ENCODE peak calls at places on chromosomes 11 and 22, in six cellular contexts. B is uterus, I is AG10803, C is AG09309, K is ascending aorta, G is Caco-2. P is an unnamed sample.
A peak's percentile ranks its signal among the peaks of the same experiment; 100 is the strongest.

GRCh38 chr11:38667359-38667758 is 2069.3 kb upstream of the RAG2 start:
- DNase-seq in B (no peak), I (no peak), C (no peak), K (no peak), G (no peak), P (no peak)

GRCh38 chr22:47351836-47352579 is 589.6 kb downstream of the TBC1D22A start:
- DNase-seq in B (no peak), I (no peak), C (no peak), K (no peak), G (no peak), P (no peak)

GRCh38 chr11:43830928-43831440 is 49.6 kb upstream of the ALKBH3 start:
- DNase-seq in B (peak; percentile 46), I (peak; percentile 99), C (peak; percentile 99), K (peak; percentile 22), G (no peak), P (no peak)

GRCh38 chr11:64040684-64041267 is 5.0 kb downstream of the FLRT1 start:
- DNase-seq in B (no peak), I (no peak), C (no peak), K (no peak), G (peak; percentile 67), P (no peak)

GRCh38 chr11:1771273-1771672 is 7.5 kb upstream of the CTSD start:
- DNase-seq in B (no peak), I (no peak), C (no peak), K (no peak), G (no peak), P (no peak)

GRCh38 chr11:10450451-10451398 is 4.3 kb upstream of the AMPD3 start:
- DNase-seq in B (no peak), I (peak; percentile 25), C (no peak), K (no peak), G (peak; percentile 85), P (peak; percentile 20)

GRCh38 chr11:1168256-1168655 is 10.5 kb downstream of the MUC5AC start:
- DNase-seq in B (no peak), I (no peak), C (no peak), K (no peak), G (no peak), P (no peak)

GRCh38 chr11:121372028-121372427 is 79.5 kb downstream of the SC5D start:
- DNase-seq in B (no peak), I (no peak), C (no peak), K (no peak), G (no peak), P (no peak)

GRCh38 chr22:46931881-46932280 is 169.4 kb downstream of the TBC1D22A start:
- DNase-seq in B (no peak), I (no peak), C (no peak), K (no peak), G (no peak), P (no peak)

GRCh38 chr22:18113680-18114394 is 3.2 kb downstream of the TUBA8 start:
- DNase-seq in B (no peak), I (no peak), C (no peak), K (no peak), G (no peak), P (no peak)

GRCh38 chr11:870127-870413 is 27.4 kb downstream of the TSPAN4 start:
- DNase-seq in B (no peak), I (no peak), C (no peak), K (no peak), G (no peak), P (no peak)

GRCh38 chr11:109222730-109223129 is 199.3 kb upstream of the C11orf87 start:
- DNase-seq in B (no peak), I (no peak), C (no peak), K (no peak), G (no peak), P (no peak)

GRCh38 chr11:60847281-60847680 is 5.4 kb downstream of the CCDC86 start:
- DNase-seq in B (no peak), I (no peak), C (no peak), K (no peak), G (no peak), P (no peak)

GRCh38 chr22:19936513-19936912 is 5.1 kb upstream of the COMT start:
- DNase-seq in B (no peak), I (no peak), C (no peak), K (no peak), G (no peak), P (no peak)

GRCh38 chr11:117629146-117629545 is 167.9 kb downstream of the DSCAML1 start:
- DNase-seq in B (no peak), I (no peak), C (no peak), K (no peak), G (no peak), P (no peak)

GRCh38 chr22:41123151-41123550 is 30.8 kb downstream of the EP300 start:
- DNase-seq in B (no peak), I (peak; percentile 4), C (no peak), K (no peak), G (no peak), P (no peak)

GRCh38 chr22:17726561-17727243 is 47.6 kb downstream of the BID start:
- DNase-seq in B (no peak), I (peak; percentile 45), C (no peak), K (no peak), G (no peak), P (no peak)

GRCh38 chr11:128496684-128497056 is 90.7 kb downstream of the ETS1 start:
- DNase-seq in B (no peak), I (no peak), C (no peak), K (no peak), G (no peak), P (no peak)

DNA sequence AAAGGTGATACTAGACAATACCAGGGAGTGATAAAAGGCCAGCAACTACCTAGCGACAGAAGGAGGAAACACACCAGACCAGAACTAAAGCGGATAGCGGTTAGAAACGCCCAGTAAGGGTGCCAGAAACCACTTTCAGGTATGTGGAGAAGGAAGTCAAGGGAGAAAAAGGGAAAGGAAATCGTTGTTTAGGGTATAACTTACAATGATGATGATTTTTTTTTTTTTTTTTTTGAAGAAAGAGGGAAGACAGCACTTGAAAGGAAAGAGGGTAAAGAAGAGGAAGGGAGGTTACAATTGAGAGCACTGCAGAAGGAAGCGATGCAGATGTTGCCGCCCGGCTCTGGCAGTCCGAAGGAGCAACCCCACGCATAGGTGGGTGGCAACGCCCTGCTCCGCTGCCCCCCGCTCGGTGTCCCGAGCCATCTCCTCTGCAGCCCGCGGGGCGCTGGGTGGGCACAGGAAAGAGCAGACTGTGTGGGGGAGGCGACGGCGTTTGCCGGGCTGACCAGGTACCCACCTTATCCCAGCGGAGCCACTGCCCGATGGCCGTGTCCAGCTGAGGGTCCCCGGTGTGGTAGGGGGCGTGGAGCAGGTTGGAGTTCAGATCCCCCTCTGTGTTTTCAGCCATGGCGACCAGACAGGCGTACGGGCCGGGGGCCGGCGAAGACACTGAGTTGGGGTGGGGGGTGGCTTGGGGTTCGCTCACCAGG is 546 bp downstream of the PGM2L1 start:
- DNase-seq in B (no peak), I (no peak), C (no peak), K (no peak), G (no peak), P (no peak)
- TF ChIP-seq CTCF in B (no peak), I (peak; percentile 23), C (peak; percentile 7), K (no peak), G (no peak), P (no peak)

DNA sequence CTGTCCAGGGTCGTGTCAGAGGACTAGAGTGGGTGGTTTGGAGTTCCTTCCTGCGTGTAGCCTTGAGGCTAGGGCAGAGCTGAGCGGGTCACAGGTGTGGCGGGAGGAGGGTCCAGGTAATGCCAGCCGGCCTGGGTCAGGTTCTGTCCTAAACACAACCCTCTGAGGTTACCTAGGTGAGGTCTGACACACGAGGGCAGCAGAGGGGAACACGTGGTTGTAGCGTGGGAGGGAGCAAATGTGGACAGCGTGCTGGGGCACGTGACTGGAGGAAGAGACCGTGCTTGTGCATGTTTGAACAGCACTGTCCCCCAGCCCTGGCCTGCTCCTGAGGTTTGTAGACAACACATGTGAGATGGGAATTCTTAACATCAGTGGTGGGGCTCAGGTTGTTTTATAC is 13.1 kb downstream of the MOV10L1 start:
- DNase-seq in B (no peak), I (no peak), C (no peak), K (no peak), G (peak; percentile 82), P (no peak)
- TF ChIP-seq CTCF in B (no peak), I (no peak), C (no peak), K (no peak), G (peak; percentile 53), P (no peak)

DNA sequence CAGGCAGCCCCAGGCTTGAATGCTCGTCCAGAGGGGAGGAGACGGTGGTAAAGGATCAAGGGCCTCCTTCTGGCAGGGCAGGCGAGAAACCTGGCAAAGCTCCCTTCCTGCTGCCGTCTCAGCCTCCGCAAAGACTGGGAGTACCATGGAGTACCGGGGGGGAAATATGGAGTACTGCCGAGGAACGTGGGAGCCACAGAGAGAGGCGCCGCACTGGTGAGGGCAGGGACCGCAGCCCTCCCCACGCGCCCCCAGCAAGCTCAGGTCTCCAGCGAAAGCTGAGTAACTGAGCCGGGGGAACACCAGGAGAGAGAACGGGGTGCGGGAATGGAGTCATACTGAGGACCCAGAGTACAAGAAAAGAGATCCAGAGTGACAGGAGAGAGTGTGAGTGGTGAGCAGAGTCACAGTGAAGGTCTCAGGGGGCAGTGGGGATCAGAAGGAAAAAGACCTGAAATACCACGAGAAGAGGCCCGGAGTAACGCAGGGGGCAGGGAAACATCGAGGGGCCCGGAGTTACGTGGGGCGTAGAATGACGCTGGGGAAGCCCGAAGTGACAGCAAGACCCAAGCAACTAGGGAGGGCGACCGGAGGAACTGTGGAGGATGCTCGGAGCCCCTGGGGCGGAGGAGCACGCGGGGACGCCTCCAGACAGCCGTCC is 740 bp downstream of the EML3 start:
- DNase-seq in B (peak; percentile 74), I (peak; percentile 70), C (no peak), K (no peak), G (no peak), P (peak; percentile 59)
- TF ChIP-seq CTCF in B (no peak), I (no peak), C (no peak), K (no peak), G (no peak), P (no peak)

DNA sequence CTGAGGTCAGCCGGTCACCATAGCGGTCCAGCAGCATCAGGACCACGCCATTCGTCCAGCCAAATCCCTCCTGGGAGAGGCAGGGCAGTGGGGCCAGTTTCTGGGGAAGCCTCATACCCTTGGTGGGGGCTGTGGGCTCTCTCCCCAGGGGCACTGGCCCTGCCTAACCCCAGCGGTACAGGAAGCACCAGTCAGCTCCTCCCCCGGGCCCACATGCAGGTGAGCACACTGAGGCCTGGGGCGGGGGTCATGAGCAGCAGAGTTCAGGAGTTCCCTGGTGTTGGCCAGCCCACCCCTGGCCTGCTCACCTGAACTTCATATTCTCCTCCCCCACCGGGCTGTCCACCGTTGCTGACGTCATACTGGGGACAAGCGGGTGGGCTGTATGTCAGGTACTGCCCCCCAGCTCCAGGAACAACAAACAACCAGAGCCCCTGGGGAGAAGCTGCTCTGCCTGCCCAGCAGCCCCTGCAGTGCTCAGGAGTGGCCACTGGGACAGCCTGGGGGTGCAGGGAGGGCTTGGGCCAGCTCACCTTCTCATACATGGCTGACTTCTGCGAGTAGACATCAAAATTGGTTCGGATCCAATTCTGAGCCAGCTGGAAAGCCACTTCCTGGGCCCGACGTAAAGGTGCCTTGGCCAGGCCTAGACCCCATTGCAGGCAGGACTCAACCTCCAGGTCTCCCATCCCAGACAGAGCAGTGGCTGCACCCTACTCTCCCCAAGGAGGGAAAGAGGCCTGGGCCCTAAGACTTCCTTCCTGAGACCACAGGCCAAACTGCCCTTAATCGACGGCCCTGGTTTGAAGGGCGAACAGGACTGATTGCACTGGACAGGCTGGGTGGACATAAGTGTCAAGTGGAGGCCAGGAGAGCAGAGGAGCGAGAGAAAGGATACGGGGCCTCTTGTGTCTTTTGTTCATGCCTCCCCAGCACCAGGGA is 20.8 kb downstream of the TREH start:
- DNase-seq in B (no peak), I (no peak), C (no peak), K (no peak), G (peak; percentile 54), P (no peak)
- TF ChIP-seq CTCF in B (no peak), I (peak; percentile 23), C (peak; percentile 12), K (no peak), G (peak; percentile 41), P (no peak)

P was measured in heart right ventricle.